ENCODE peak calls at places on chromosome 13, in seven cellular contexts. One of them, this sample, is unnamed.

GRCh38 chr13:109393045-109393444 is 393.3 kb downstream of the IRS2 start:
- DNase-seq in NCI-H1930: no peak
- DNase-seq in stimulated activated CD4-positive, alpha-beta T cell treated with anti-CD3 and anti-CD28 coated beads, Interleukin-2, amount 100 ng/mL, for 48 hours: no peak
- DNase-seq in CD4-positive, alpha-beta T cell: no peak
- DNase-seq in GDM1: no peak
- DNase-seq in skeletal muscle cell: no peak
- DNase-seq in astrocyte of the spinal cord: no peak
- DNase-seq in this sample: no peak

GRCh38 chr13:94617389-94618000 is 15.8 kb downstream of the GPR180 start:
- DNase-seq in GDM1: no peak
- DNase-seq in skeletal muscle cell: no peak
- DNase-seq in NCI-H1930: peak
- DNase-seq in CD4-positive, alpha-beta T cell: no peak
- DNase-seq in astrocyte of the spinal cord: peak
- DNase-seq in stimulated activated CD4-positive, alpha-beta T cell treated with anti-CD3 and anti-CD28 coated beads, Interleukin-2, amount 100 ng/mL, for 48 hours: peak
- DNase-seq in this sample: peak

GRCh38 chr13:20370815-20371421 is 138.8 kb upstream of the GJB6 start:
- DNase-seq in stimulated activated CD4-positive, alpha-beta T cell treated with anti-CD3 and anti-CD28 coated beads, Interleukin-2, amount 100 ng/mL, for 48 hours: no peak
- DNase-seq in astrocyte of the spinal cord: no peak
- DNase-seq in CD4-positive, alpha-beta T cell: no peak
- DNase-seq in GDM1: no peak
- DNase-seq in skeletal muscle cell: no peak
- DNase-seq in NCI-H1930: no peak
- DNase-seq in this sample: no peak

GRCh38 chr13:94992277-94992989 is 280.1 kb upstream of the SOX21 start:
- DNase-seq in CD4-positive, alpha-beta T cell: no peak
- DNase-seq in GDM1: no peak
- DNase-seq in skeletal muscle cell: peak
- DNase-seq in astrocyte of the spinal cord: no peak
- DNase-seq in NCI-H1930: no peak
- DNase-seq in stimulated activated CD4-positive, alpha-beta T cell treated with anti-CD3 and anti-CD28 coated beads, Interleukin-2, amount 100 ng/mL, for 48 hours: no peak
- DNase-seq in this sample: no peak

GRCh38 chr13:51715613-51716012 is 88.3 kb downstream of the DHRS12 start:
- DNase-seq in CD4-positive, alpha-beta T cell: no peak
- DNase-seq in stimulated activated CD4-positive, alpha-beta T cell treated with anti-CD3 and anti-CD28 coated beads, Interleukin-2, amount 100 ng/mL, for 48 hours: no peak
- DNase-seq in astrocyte of the spinal cord: no peak
- DNase-seq in GDM1: no peak
- DNase-seq in skeletal muscle cell: no peak
- DNase-seq in NCI-H1930: no peak
- DNase-seq in this sample: no peak

GRCh38 chr13:110012102-110012739 is 225.8 kb upstream of the IRS2 start:
- DNase-seq in GDM1: no peak
- DNase-seq in NCI-H1930: no peak
- DNase-seq in stimulated activated CD4-positive, alpha-beta T cell treated with anti-CD3 and anti-CD28 coated beads, Interleukin-2, amount 100 ng/mL, for 48 hours: no peak
- DNase-seq in CD4-positive, alpha-beta T cell: no peak
- DNase-seq in skeletal muscle cell: peak
- DNase-seq in astrocyte of the spinal cord: peak
- DNase-seq in this sample: no peak

GRCh38 chr13:113926301-113926761 is 47.5 kb downstream of the C13orf46 start:
- DNase-seq in CD4-positive, alpha-beta T cell: no peak
- DNase-seq in NCI-H1930: no peak
- DNase-seq in stimulated activated CD4-positive, alpha-beta T cell treated with anti-CD3 and anti-CD28 coated beads, Interleukin-2, amount 100 ng/mL, for 48 hours: no peak
- DNase-seq in GDM1: no peak
- DNase-seq in skeletal muscle cell: peak
- DNase-seq in astrocyte of the spinal cord: no peak
- DNase-seq in this sample: no peak

GRCh38 chr13:114038211-114038613 is 64.3 kb upstream of the C13orf46 start:
- DNase-seq in stimulated activated CD4-positive, alpha-beta T cell treated with anti-CD3 and anti-CD28 coated beads, Interleukin-2, amount 100 ng/mL, for 48 hours: no peak
- DNase-seq in CD4-positive, alpha-beta T cell: no peak
- DNase-seq in NCI-H1930: no peak
- DNase-seq in GDM1: no peak
- DNase-seq in skeletal muscle cell: no peak
- DNase-seq in astrocyte of the spinal cord: no peak
- DNase-seq in this sample: no peak

GRCh38 chr13:49995535-49996165 is 1.2 kb upstream of the TRIM13 start:
- DNase-seq in CD4-positive, alpha-beta T cell: no peak
- DNase-seq in GDM1: peak
- DNase-seq in astrocyte of the spinal cord: peak
- DNase-seq in stimulated activated CD4-positive, alpha-beta T cell treated with anti-CD3 and anti-CD28 coated beads, Interleukin-2, amount 100 ng/mL, for 48 hours: no peak
- DNase-seq in skeletal muscle cell: no peak
- DNase-seq in NCI-H1930: no peak
- DNase-seq in this sample: no peak